ENCODE peak calls at places on chromosomes 11 and 22, in nine cellular contexts. H is fibroblast of pulmonary artery, M is A172, N is HEK293T, P is immature natural killer cell, A is activated T-helper 1 cell treated with Interleukin-2 at 50 U/mL for 16 hours, F is progenitor cell of endocrine pancreas, L is EH, I is neural crest cell. D is an unnamed sample.

GRCh38 chr11:17978553-17979287 is 34.1 kb downstream of the SERGEF start:
- DNase-seq in H (peak), M (peak), N (peak), P (no peak), A (no peak), F (peak), L (peak), I (peak), D (no peak)

GRCh38 chr11:83020942-83021779 is 50.5 kb downstream of the RAB30 start:
- DNase-seq in H (no peak), M (no peak), N (no peak), P (no peak), A (no peak), F (no peak), L (no peak), I (no peak), D (no peak)

GRCh38 chr11:47879259-47880184 is 31.4 kb upstream of the NUP160 start:
- DNase-seq in H (no peak), M (no peak), N (no peak), P (no peak), A (no peak), F (no peak), L (no peak), I (no peak), D (no peak)

GRCh38 chr11:121452609-121453150 is at the start of gene SORL1-AS1:
- DNase-seq in H (no peak), M (no peak), N (no peak), P (peak), A (peak), F (no peak), L (no peak), I (no peak), D (no peak)

GRCh38 chr22:29700949-29701927 is 18.6 kb upstream of the CABP7 start:
- DNase-seq in H (peak), M (peak), N (peak), P (no peak), A (no peak), F (no peak), L (peak), I (no peak), D (no peak)

GRCh38 chr11:120929664-120930154 is 94.2 kb upstream of the TBCEL start:
- DNase-seq in H (peak), M (peak), N (peak), P (peak), A (peak), F (peak), L (peak), I (peak), D (no peak)

GRCh38 chr22:37932821-37933578 is 20.4 kb downstream of the C22orf23 start:
- DNase-seq in H (no peak), M (no peak), N (no peak), P (no peak), A (no peak), F (no peak), L (no peak), I (no peak), D (no peak)

GRCh38 chr11:44755553-44756505 is 29.1 kb downstream of the TSPAN18 start:
- DNase-seq in H (peak), M (peak), N (no peak), P (no peak), A (no peak), F (no peak), L (peak), I (no peak), D (no peak)

GRCh38 chr11:105900515-105901035 is 121.5 kb downstream of the MSANTD4 start:
- DNase-seq in H (no peak), M (no peak), N (no peak), P (no peak), A (no peak), F (no peak), L (no peak), I (no peak), D (no peak)